ENCODE peak calls at places on chromosomes 4 and X, in four cellular contexts. R is ascending aorta; A is fibroblast of the aortic adventitia; X is CD8-positive, alpha-beta T cell. P is an unnamed sample.

GRCh38 chr4:127631420-127631819 is 1.3 kb upstream of the INTU start:
- DNase-seq in X (no peak), R (no peak), A (no peak), P (peak)

GRCh38 chr4:110005461-110006056 is 92.9 kb downstream of the EGF start:
- DNase-seq in X (no peak), A (peak), R (no peak), P (peak)

GRCh38 chr4:145956288-145956890 is 17.8 kb upstream of the ZNF827 start:
- DNase-seq in X (no peak), A (peak), R (no peak), P (no peak)

GRCh38 chr4:61254406-61254805 is 54.3 kb downstream of the ADGRL3 start:
- DNase-seq in R (no peak), A (no peak), X (no peak), P (no peak)

GRCh38 chr4:94451669-94452475 is at the start of gene PDLIM5:
- DNase-seq in X (peak), A (peak), R (peak), P (peak)

GRCh38 chr4:33107813-33108212 is 2387.6 kb downstream of the PCDH7 start:
- DNase-seq in A (no peak), X (no peak), R (no peak), P (peak)

GRCh38 chr4:75715105-75715799 is 9.1 kb upstream of the USO1 start:
- DNase-seq in A (peak), R (no peak), X (no peak), P (peak)

GRCh38 chrX:118802857-118803256 is 20.8 kb upstream of the ZCCHC12 start:
- DNase-seq in R (no peak), X (no peak), A (peak), P (peak)

GRCh38 chr4:182177166-182177565 is 66.0 kb upstream of the TENM3 start:
- DNase-seq in R (no peak), A (no peak), X (no peak), P (no peak)

GRCh38 chr4:3582091-3582475 is 49.9 kb upstream of the LRPAP1 start:
- DNase-seq in A (no peak), X (no peak), R (no peak), P (no peak)

GRCh38 chrX:123601437-123601836 is 131.4 kb downstream of the THOC2 start:
- DNase-seq in R (no peak), X (no peak), A (no peak), P (no peak)

GRCh38 chr4:89836897-89837384 is at the start of gene SNCA:
- DNase-seq in R (no peak), A (no peak), X (no peak), P (peak)

GRCh38 chr4:80265571-80266266 is 745 bp upstream of the FGF5 start:
- DNase-seq in A (peak), X (no peak), R (no peak), P (peak)

GRCh38 chr4:94461506-94461905 is 9.8 kb downstream of the PDLIM5 start:
- DNase-seq in X (no peak), A (no peak), R (no peak), P (no peak)

GRCh38 chr4:6840062-6840976 is 57.8 kb downstream of the KIAA0232 start:
- DNase-seq in R (no peak), A (peak), X (no peak), P (peak)

GRCh38 chr4:165384608-165385007 is 5.8 kb downstream of the CPE start:
- DNase-seq in R (no peak), A (peak), X (no peak), P (peak)

GRCh38 chr4:120293341-120293740 is 226.7 kb upstream of the MAD2L1 start:
- DNase-seq in X (no peak), R (no peak), A (peak), P (no peak)

GRCh38 chrX:40040686-40041461 is 56.9 kb downstream of the BCOR start:
- DNase-seq in R (no peak), X (no peak), A (no peak), P (no peak)

GRCh38 chrX:31200430-31200829 is 128.6 kb upstream of the FTHL17 start:
- DNase-seq in A (no peak), X (no peak), R (no peak), P (no peak)

GRCh38 chr4:70356185-70356584 is 4.4 kb upstream of the SMR3A start:
- DNase-seq in X (no peak), R (no peak), A (no peak), P (no peak)

GRCh38 chr4:70364002-70364401 is 3.4 kb downstream of the SMR3A start:
- DNase-seq in X (no peak), A (no peak), R (no peak), P (no peak)

GRCh38 chr4:70360460-70360859 is at the start of gene SMR3A:
- DNase-seq in X (no peak), R (no peak), A (no peak), P (no peak)

DNA sequence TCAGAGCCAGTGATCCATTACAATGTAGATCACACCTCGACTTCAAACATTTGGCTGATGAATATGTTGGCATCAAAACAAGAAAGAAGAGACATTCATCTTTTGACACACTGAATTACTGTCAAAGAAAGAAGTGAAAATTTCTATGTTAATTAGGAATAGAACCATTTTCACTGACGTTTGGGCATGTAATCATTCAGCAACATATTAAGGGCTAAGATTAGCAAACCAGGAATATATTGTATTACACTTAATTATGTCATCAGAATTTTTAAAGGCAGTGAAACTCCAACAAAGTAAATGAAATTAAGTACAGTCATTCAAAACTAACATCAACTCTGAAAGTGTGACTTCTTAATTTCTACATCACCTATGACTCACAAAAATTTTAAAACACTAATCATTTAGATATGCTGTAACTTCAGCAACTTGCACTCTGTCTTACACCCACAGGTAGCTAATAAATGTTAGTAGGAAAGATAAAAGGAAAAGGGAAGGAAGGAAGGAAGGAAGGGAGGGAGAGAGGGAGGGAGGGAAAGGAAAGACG is 1.4 kb upstream of the SMR3A start:
- DNase-seq in R (no peak), A (no peak), X (no peak), P (no peak)
- H3K4me3 ChIP-seq in R (no peak), A (no peak), X (no peak), P (no peak)

DNA sequence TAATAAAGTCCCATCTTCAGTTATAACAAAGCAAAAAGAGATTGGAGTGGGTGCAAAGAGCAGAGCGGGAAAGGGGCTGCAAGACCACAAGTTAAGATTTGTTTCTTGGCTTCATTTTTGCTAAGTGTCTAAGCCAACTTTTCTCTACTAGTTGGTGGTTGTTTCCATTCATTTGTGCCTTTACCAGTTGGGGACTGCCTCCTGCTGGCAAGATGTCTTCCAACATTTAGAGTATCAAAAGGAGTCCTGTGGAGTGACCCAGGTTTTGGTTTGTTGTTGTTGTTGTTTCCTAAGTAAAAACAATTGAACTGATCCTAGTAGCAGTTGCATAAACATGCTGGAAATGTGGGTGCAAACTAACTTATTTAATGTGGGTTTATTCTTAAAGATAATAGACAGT is 121.1 kb downstream of the SPATA18 start:
- DNase-seq in A (peak), R (no peak), X (no peak), P (no peak)
- TF ChIP-seq CTCF in A (peak), R (no peak), X (no peak), P (peak)

DNA sequence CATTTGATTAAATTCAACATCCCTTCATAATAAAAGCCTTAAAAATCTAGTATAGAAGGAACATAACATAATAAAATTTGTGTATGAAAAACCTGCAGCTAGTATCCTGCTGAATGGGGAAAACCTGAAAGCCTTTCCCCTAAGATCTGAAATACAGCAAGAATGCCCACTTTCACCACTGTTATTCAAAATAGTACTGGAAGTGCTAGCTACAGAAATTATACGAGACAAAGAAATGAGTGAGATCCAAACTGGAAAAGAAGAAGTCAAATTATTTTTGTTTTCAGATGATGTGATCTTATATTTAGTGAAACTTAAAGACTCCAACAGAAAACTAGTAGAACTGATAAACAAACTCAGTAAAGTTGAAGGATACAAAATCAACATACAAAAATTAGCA is 152.9 kb downstream of the RTL3 start:
- DNase-seq in X (no peak), A (no peak), R (no peak), P (no peak)
- H3K4me3 ChIP-seq in X (no peak), A (no peak), R (no peak), P (no peak)

DNA sequence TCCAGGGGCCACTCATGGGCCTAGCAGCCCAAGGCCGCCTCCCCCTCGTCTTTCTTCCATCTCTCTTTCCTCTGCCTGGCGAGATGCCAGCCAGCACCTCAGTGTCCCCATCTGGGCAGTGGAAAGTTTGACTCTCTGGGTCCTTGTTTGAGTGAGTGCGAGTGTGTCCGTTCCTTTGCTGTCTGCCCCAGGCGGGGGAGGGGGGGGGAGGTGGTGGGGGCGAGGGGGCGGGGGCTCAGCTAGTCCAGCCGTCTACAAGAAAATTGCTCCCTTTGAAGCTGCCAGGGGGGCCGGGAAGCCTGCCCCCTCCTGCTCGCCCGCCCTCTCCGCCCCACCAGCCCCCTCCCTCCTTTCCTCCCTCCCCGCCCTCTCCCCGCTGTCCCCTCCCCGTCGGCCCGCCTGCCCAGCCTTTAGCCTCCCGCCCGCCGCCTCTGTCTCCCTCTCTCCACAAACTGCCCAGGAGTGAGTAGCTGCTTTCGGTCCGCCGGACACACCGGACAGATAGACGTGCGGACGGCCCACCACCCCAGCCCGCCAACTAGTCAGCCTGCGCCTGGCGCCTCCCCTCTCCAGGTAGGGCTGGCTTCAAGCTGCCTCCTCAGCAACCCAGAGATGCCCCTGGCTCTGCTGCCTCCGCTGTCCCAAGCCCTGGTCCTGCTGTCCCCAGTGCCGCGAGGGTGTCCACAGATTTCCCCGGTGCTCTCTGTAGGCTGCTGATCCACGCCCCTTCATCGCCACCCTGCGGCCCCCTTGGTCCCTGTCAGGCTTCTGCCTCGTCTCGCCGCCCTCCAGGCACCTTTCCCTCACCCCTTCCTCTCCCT is at the start of gene BGN:
- DNase-seq in X (no peak), A (peak), R (peak), P (peak)
- TF ChIP-seq CTCF in X (no peak), A (peak), R (peak), P (peak)

GRCh38 chr4:44446191-44446590 is 2.4 kb downstream of the KCTD8 start:
- DNase-seq in A (no peak), X (no peak), R (no peak), P (peak)

GRCh38 chr4:44448548-44449443 is at the start of gene KCTD8:
- DNase-seq in A (peak), X (no peak), R (peak), P (peak)

GRCh38 chr4:44447563-44448504 is 775 bp downstream of the KCTD8 start:
- DNase-seq in R (no peak), X (no peak), A (peak), P (no peak)

GRCh38 chr4:44446801-44447562 is 1.6 kb downstream of the KCTD8 start:
- DNase-seq in X (no peak), R (no peak), A (no peak), P (peak)
- H3K4me3 ChIP-seq in X (no peak), R (peak), A (peak), P (no peak)

GRCh38 chr4:180950377-180950776 is 1292.8 kb upstream of the TENM3 start:
- DNase-seq in R (no peak), X (no peak), A (no peak), P (no peak)

GRCh38 chr4:180949825-180950224 is 1293.4 kb upstream of the TENM3 start:
- DNase-seq in X (no peak), R (no peak), A (no peak), P (no peak)

GRCh38 chr4:180946188-180946587 is 1297.0 kb upstream of the TENM3 start:
- DNase-seq in X (no peak), A (no peak), R (no peak), P (no peak)

GRCh38 chr4:180951312-180951711 is 1291.9 kb upstream of the TENM3 start:
- DNase-seq in A (no peak), X (no peak), R (no peak), P (no peak)

GRCh38 chr4:180947421-180947820 is 1295.8 kb upstream of the TENM3 start:
- DNase-seq in X (no peak), A (peak), R (no peak), P (no peak)
- TF ChIP-seq CTCF in X (no peak), A (peak), R (no peak), P (peak)

GRCh38 chr4:13483142-13484044 is 747 bp downstream of the RAB28 start:
- DNase-seq in X (no peak), R (peak), A (peak), P (peak)

GRCh38 chr4:13476915-13477314 is 7.2 kb downstream of the RAB28 start:
- DNase-seq in A (peak), R (no peak), X (no peak), P (peak)

GRCh38 chr4:13476152-13476551 is 8.0 kb downstream of the RAB28 start:
- DNase-seq in A (no peak), R (no peak), X (no peak), P (no peak)

GRCh38 chr4:13481569-13481968 is 2.6 kb downstream of the RAB28 start:
- DNase-seq in R (no peak), A (peak), X (no peak), P (peak)

DNA sequence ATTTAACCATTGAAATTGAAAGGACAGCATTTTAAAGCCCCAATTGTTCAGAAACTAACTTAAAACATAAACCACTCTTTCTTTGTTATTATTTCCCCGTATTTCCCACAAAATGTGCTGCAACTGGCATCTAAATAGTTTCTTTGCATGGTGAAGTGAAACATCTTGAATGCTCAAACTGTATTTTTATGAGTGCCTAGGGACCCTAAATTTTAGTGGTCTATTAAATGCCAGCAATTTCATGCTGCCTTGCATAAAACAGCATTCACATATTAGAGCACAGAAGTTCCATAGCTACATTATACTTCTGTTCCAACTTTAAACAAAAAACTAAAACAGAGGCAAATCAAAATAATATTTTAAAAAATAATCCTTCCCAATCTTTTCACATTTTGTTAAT is 5.4 kb downstream of the RAB28 start:
- DNase-seq in R (no peak), X (no peak), A (no peak), P (no peak)
- H3K4me3 ChIP-seq in R (no peak), X (no peak), A (no peak), P (no peak)

GRCh38 chr4:67713531-67714247 is 12.7 kb upstream of the UBA6 start:
- DNase-seq in R (no peak), A (peak), X (no peak), P (peak)

GRCh38 chr4:67712650-67713530 is 11.9 kb upstream of the UBA6 start:
- DNase-seq in X (no peak), A (no peak), R (no peak), P (no peak)

GRCh38 chr4:67717586-67717985 is 16.6 kb upstream of the UBA6 start:
- DNase-seq in X (no peak), A (no peak), R (no peak), P (no peak)

GRCh38 chr4:67714248-67714583 is 13.3 kb upstream of the UBA6 start:
- DNase-seq in R (no peak), A (no peak), X (no peak), P (no peak)

DNA sequence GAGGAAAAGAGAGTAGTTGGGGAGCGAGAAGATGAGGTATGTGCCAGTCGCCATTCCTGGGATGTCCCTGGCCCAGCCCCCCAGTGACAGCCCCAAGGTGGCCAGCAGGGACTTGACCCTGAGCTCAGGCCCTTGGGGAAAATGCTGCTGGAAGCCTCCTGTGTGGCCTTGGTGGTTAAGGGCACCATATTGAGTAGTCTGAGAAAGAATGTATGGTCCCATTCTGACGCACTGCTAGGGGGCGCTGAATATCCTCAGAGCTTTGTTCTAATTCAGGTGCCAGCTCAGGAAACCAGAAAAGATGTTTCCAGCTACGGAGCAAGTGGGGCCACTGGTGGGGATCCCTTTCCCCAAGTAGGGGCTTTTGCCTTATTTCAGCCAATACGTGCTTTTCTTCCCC is 14.0 kb upstream of the UBA6 start:
- DNase-seq in R (no peak), A (no peak), X (no peak), P (no peak)
- TF ChIP-seq CTCF in R (no peak), A (no peak), X (no peak), P (no peak)

GRCh38 chrX:55717521-55718497 is at the start of gene RRAGB:
- DNase-seq in X (peak), A (peak), R (peak), P (peak)

GRCh38 chrX:55715847-55716246 is 1.7 kb upstream of the RRAGB start:
- DNase-seq in R (no peak), X (no peak), A (no peak), P (no peak)

GRCh38 chrX:55714111-55714510 is 3.4 kb upstream of the RRAGB start:
- DNase-seq in R (no peak), X (no peak), A (no peak), P (no peak)

GRCh38 chrX:55713635-55714034 is 3.9 kb upstream of the RRAGB start:
- DNase-seq in R (no peak), X (no peak), A (no peak), P (no peak)

DNA sequence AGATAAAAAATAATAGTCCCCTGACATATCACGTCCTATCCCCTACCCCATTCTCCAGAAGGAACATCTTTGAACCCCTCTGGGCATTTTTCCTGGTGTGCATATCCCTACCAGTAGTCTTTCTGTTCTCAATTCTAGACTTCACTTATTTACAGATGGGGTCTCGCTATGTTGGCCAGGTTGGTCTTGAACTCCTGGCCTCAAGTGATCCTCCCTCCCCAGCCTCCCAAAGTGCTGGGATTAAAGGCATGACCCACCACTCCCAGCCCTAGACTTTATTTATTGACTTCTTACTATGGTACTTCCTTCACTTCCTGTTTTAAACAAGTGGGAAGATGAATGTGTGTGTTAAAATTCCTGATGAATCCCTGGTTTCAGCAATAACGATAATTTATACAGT is 612 bp upstream of the RRAGB start:
- DNase-seq in A (no peak), R (no peak), X (no peak), P (no peak)
- H3K4me3 ChIP-seq in A (peak), R (no peak), X (peak), P (peak)